ENCODE peak calls at places on chromosomes 2 and 18, in six cellular contexts. U, X, W, C, O and J are unnamed samples.

GRCh38 chr2:148122788-148123187 is 101.9 kb downstream of the MBD5 start:
- DNase-seq in U (no peak), X (no peak), W (no peak), C (no peak), O (no peak), J (no peak)

GRCh38 chr2:234950435-234950729 is 1.4 kb upstream of the SH3BP4 start:
- DNase-seq in U (no peak), X (no peak), W (no peak), C (no peak), O (no peak), J (no peak)

GRCh38 chr2:230179907-230180306 is 39.9 kb downstream of the SP110 start:
- DNase-seq in U (no peak), X (no peak), W (peak; percentile 23), C (no peak), O (no peak), J (no peak)

GRCh38 chr2:176885661-176886060 is 326.9 kb upstream of the HNRNPA3 start:
- DNase-seq in U (no peak), X (no peak), W (no peak), C (no peak), O (no peak), J (no peak)

GRCh38 chr2:200302940-200303727 is 3.4 kb upstream of the SPATS2L start:
- DNase-seq in U (no peak), X (no peak), W (no peak), C (peak; percentile 76), O (no peak), J (no peak)

GRCh38 chr2:199064201-199064600 is 393.5 kb downstream of the SATB2 start:
- DNase-seq in U (no peak), X (no peak), W (no peak), C (no peak), O (no peak), J (no peak)

GRCh38 chr2:54429811-54430600 is 26.1 kb upstream of the SPTBN1 start:
- DNase-seq in U (no peak), X (no peak), W (peak; percentile 13), C (peak; percentile 14), O (no peak), J (no peak)

GRCh38 chr18:75140296-75140695 is 68.6 kb downstream of the PTGR3 start:
- DNase-seq in U (no peak), X (no peak), W (no peak), C (no peak), O (no peak), J (peak; percentile 29)

GRCh38 chr2:45570671-45571334 is 40.3 kb downstream of the SRBD1 start:
- DNase-seq in U (no peak), X (no peak), W (peak; percentile 50), C (no peak), O (no peak), J (no peak)

GRCh38 chr18:78776151-78776550 is 203.5 kb upstream of the SALL3 start:
- DNase-seq in U (no peak), X (no peak), W (no peak), C (no peak), O (no peak), J (no peak)

GRCh38 chr2:30410217-30410616 is 36.8 kb upstream of the LCLAT1 start:
- DNase-seq in U (no peak), X (peak; percentile 42), W (no peak), C (peak; percentile 83), O (no peak), J (no peak)

GRCh38 chr2:158502984-158503383 is 46.2 kb downstream of the PKP4 start:
- DNase-seq in U (no peak), X (no peak), W (no peak), C (peak; percentile 42), O (no peak), J (no peak)

GRCh38 chr2:149115781-149116180 is 77.3 kb downstream of the LYPD6B start:
- DNase-seq in U (no peak), X (no peak), W (no peak), C (no peak), O (no peak), J (no peak)

GRCh38 chr2:20091305-20091991 is 40.0 kb upstream of the LAPTM4A start:
- DNase-seq in U (no peak), X (no peak), W (no peak), C (peak; percentile 39), O (no peak), J (no peak)

GRCh38 chr2:200618590-200619021 is 32.8 kb downstream of the AOX1 start:
- DNase-seq in U (no peak), X (no peak), W (no peak), C (peak; percentile 76), O (no peak), J (no peak)

GRCh38 chr2:238726670-238727584 is 121.0 kb upstream of the TWIST2 start:
- DNase-seq in U (no peak), X (no peak), W (no peak), C (no peak), O (no peak), J (no peak)

GRCh38 chr2:20931346-20931745 is 108.4 kb upstream of the LDAH start:
- DNase-seq in U (no peak), X (no peak), W (no peak), C (no peak), O (no peak), J (no peak)

GRCh38 chr18:49023281-49023937 is 72.6 kb upstream of the SMAD7 start:
- DNase-seq in U (no peak), X (no peak), W (no peak), C (no peak), O (no peak), J (peak; percentile 32)

GRCh38 chr2:37324536-37324785 is 172 bp downstream of the PRKD3 start:
- DNase-seq in U (peak; percentile 57), X (no peak), W (no peak), C (no peak), O (peak; percentile 85), J (no peak)

GRCh38 chr2:37882036-37882435 is 43.1 kb upstream of the RMDN2 start:
- DNase-seq in U (no peak), X (no peak), W (no peak), C (no peak), O (no peak), J (no peak)

GRCh38 chr18:47397671-47398319 is 146.3 kb upstream of the SKOR2 start:
- DNase-seq in U (no peak), X (no peak), W (peak; percentile 82), C (peak; percentile 9), O (peak; percentile 33), J (peak; percentile 62)

GRCh38 chr18:75215663-75216062 is 5.1 kb downstream of the TSHZ1 start:
- DNase-seq in U (no peak), X (no peak), W (no peak), C (no peak), O (no peak), J (no peak)

GRCh38 chr2:232385660-232386489 is 7.3 kb downstream of the ALPP start:
- DNase-seq in U (no peak), X (no peak), W (peak; percentile 72), C (peak; percentile 35), O (no peak), J (no peak)

GRCh38 chr2:96427917-96428316 is 77.2 kb downstream of the NEURL3 start:
- DNase-seq in U (no peak), X (peak; percentile 14), W (no peak), C (peak; percentile 83), O (no peak), J (no peak)

GRCh38 chr18:74529378-74529777 is 4.9 kb upstream of the CNDP1 start:
- DNase-seq in U (no peak), X (no peak), W (no peak), C (no peak), O (no peak), J (no peak)